ENCODE peak calls at places on chromosome 17, in five cellular contexts. L, C, W, Z and T are unnamed samples.

GRCh38 chr17:38735161-38735997 is 5.2 kb downstream of the CISD3 start:
- DNase-seq in L (peak), C (peak), W (peak), Z (peak), T (no peak)

GRCh38 chr17:55644346-55644745 is 78.3 kb downstream of the TMEM100 start:
- DNase-seq in L (no peak), C (no peak), W (no peak), Z (no peak), T (no peak)

GRCh38 chr17:30920282-30920681 is 1.5 kb upstream of the ADAP2 start:
- DNase-seq in L (peak), C (no peak), W (peak), Z (peak), T (no peak)

GRCh38 chr17:70483624-70484023 is 314.3 kb downstream of the KCNJ2 start:
- DNase-seq in L (no peak), C (no peak), W (no peak), Z (no peak), T (no peak)

GRCh38 chr17:413016-413350 is 60.4 kb upstream of the RPH3AL start:
- DNase-seq in L (no peak), C (no peak), W (no peak), Z (no peak), T (no peak)

GRCh38 chr17:6525731-6526130 is 30.6 kb downstream of the PITPNM3 start:
- DNase-seq in L (no peak), C (no peak), W (no peak), Z (no peak), T (no peak)

GRCh38 chr17:50928662-50929061 is 62.5 kb upstream of the TOB1 start:
- DNase-seq in L (no peak), C (no peak), W (no peak), Z (no peak), T (no peak)

GRCh38 chr17:39623356-39623950 is 3.3 kb upstream of the PPP1R1B start:
- DNase-seq in L (peak), C (peak), W (peak), Z (peak), T (no peak)

GRCh38 chr17:8223356-8224063 is 13.1 kb upstream of the AURKB start:
- DNase-seq in L (peak), C (peak), W (peak), Z (peak), T (no peak)

GRCh38 chr17:8224891-8225812 is 14.8 kb upstream of the AURKB start:
- DNase-seq in L (no peak), C (no peak), W (no peak), Z (no peak), T (no peak)

GRCh38 chr17:8226536-8227237 is 16.3 kb upstream of the AURKB start:
- DNase-seq in L (peak), C (peak), W (peak), Z (no peak), T (peak)

GRCh38 chr17:8227238-8227581 is 16.8 kb upstream of the AURKB start:
- DNase-seq in L (no peak), C (no peak), W (no peak), Z (no peak), T (no peak)

GRCh38 chr17:8225813-8226535 is 15.6 kb upstream of the AURKB start:
- DNase-seq in L (peak), C (peak), W (peak), Z (no peak), T (peak)
- TF ChIP-seq JUNB in L (no peak), C (no peak), W (no peak), Z (no peak), T (no peak)

GRCh38 chr17:61260061-61260797 is 139.4 kb upstream of the TBX2 start:
- DNase-seq in L (no peak), C (no peak), W (no peak), Z (no peak), T (no peak)
- TF ChIP-seq JUNB in L (no peak), C (no peak), W (no peak), Z (no peak), T (no peak)

GRCh38 chr17:15741624-15742023 is 9.5 kb downstream of the TBC1D26 start:
- DNase-seq in L (no peak), C (no peak), W (no peak), Z (no peak), T (no peak)
- TF ChIP-seq JUNB in L (no peak), C (no peak), W (no peak), Z (no peak), T (no peak)

DNA sequence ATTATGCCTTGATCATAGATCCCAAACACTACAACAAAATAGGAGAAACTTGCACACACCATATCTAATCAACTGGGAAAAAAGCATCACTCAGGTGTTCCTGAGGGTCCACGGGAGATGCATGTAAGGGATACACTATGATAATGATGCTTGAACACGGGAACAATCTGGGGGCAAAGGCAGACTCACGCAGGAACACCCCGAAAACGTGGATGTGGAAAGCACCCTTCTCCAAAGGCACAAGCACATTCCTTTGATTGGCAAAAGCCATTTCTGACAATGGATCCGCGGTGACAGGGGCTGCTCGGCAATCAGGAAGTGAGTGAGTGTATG is 1.3 kb downstream of the ZNF652 start:
- DNase-seq in L (no peak), C (no peak), W (no peak), Z (no peak), T (no peak)
- TF ChIP-seq JUNB in L (no peak), C (no peak), W (no peak), Z (no peak), T (no peak)

GRCh38 chr17:66438101-66438500 is 135.7 kb downstream of the PRKCA start:
- DNase-seq in L (no peak), C (no peak), W (no peak), Z (no peak), T (no peak)

GRCh38 chr17:66436643-66437042 is 134.2 kb downstream of the PRKCA start:
- DNase-seq in L (no peak), C (no peak), W (no peak), Z (no peak), T (no peak)

GRCh38 chr17:66435182-66435581 is 132.8 kb downstream of the PRKCA start:
- DNase-seq in L (no peak), C (no peak), W (no peak), Z (no peak), T (no peak)

GRCh38 chr17:66441012-66441703 is 138.7 kb downstream of the PRKCA start:
- DNase-seq in L (no peak), C (no peak), W (no peak), Z (no peak), T (peak)

DNA sequence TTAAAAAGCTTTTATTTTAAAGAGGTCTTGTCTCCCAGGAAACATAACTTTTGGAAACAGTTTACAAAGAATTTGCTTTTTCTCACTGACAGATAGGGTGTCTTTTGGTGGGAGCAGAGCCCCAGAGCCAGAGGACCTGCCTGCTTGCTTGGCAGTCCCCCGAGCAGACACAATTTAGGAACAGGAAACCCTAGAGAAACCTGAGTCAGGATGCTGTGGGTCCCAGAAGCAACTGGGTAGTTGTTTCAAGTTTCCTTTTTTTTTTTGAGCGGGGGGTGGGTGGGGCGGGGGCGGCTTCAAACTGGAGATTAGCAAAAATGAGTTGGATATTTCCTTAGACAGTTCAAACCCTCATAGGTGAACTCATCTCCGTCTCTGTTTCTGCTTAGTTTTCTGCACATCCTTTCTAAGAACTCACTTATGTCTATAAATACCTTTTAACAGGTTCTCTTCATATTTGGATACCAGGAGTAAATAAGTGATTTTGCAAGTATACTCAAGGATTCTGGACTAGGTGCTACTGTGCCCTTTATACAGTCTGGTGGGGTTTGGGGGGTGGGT is 135.1 kb downstream of the PRKCA start:
- DNase-seq in L (no peak), C (no peak), W (no peak), Z (no peak), T (no peak)
- TF ChIP-seq JUNB in L (no peak), C (no peak), W (no peak), Z (no peak), T (no peak)

GRCh38 chr17:62724398-62725146 is 83.5 kb downstream of the MARCHF10 start:
- DNase-seq in L (no peak), C (no peak), W (no peak), Z (no peak), T (peak)
- TF ChIP-seq JUNB in L (no peak), C (no peak), W (no peak), Z (no peak), T (peak)

GRCh38 chr17:75273968-75274708 is 3.1 kb upstream of the MIF4GD start:
- DNase-seq in L (peak), C (peak), W (no peak), Z (no peak), T (no peak)
- TF ChIP-seq JUNB in L (no peak), C (no peak), W (no peak), Z (no peak), T (no peak)

GRCh38 chr17:81322271-81323082 is 27.4 kb upstream of the SLC38A10 start:
- DNase-seq in L (peak), C (peak), W (peak), Z (peak), T (no peak)
- TF ChIP-seq JUNB in L (no peak), C (no peak), W (no peak), Z (no peak), T (no peak)

DNA sequence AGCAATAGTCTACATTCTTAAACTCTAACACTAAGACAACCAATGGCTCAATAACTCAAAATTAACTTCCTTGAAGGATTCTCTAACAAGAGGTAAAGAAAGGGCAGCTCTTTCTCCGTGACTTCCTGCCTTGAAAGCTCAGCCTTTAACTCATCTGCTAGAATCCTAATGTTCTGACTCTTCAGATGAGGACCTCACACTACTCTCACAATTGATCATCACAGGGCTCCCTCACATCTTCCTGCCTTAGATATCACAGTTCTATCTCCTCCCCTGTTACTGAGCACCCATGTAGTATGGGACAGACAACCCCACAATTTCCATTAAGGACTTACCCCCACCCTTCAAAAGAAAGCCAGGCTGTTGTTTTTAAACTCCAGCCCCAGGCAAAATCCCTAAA is 33.5 kb downstream of the SMURF2 start:
- DNase-seq in L (no peak), C (no peak), W (no peak), Z (no peak), T (no peak)
- TF ChIP-seq JUNB in L (no peak), C (no peak), W (no peak), Z (no peak), T (peak)

GRCh38 chr17:57266842-57267241 is 10.5 kb downstream of the MSI2 start:
- DNase-seq in L (no peak), C (no peak), W (no peak), Z (no peak), T (no peak)

GRCh38 chr17:57269598-57270255 is 13.4 kb downstream of the MSI2 start:
- DNase-seq in L (no peak), C (no peak), W (no peak), Z (no peak), T (no peak)

GRCh38 chr17:57268176-57268575 is 11.9 kb downstream of the MSI2 start:
- DNase-seq in L (no peak), C (no peak), W (no peak), Z (no peak), T (no peak)

GRCh38 chr17:57270801-57271245 is 14.5 kb downstream of the MSI2 start:
- DNase-seq in L (no peak), C (no peak), W (no peak), Z (no peak), T (no peak)

GRCh38 chr17:57269052-57269451 is 12.7 kb downstream of the MSI2 start:
- DNase-seq in L (no peak), C (no peak), W (no peak), Z (no peak), T (no peak)
- TF ChIP-seq JUNB in L (no peak), C (no peak), W (no peak), Z (no peak), T (no peak)